ENCODE peak calls at places on chromosome 16, in seven cellular contexts. T is AG04450; I is coronary artery; M is dorsolateral prefrontal cortex; O is brain microvascular endothelial cell; A is aorta; L is CD4-positive, CD25-positive, alpha-beta regulatory T cell. D is an unnamed sample.

GRCh38 chr16:82368041-82368440 is 198.0 kb upstream of the MPHOSPH6 start:
- DNase-seq in L (no peak), T (no peak), A (no peak), I (no peak), O (peak), M (peak), D (peak)

GRCh38 chr16:50323335-50324011 is 45.3 kb downstream of the BRD7 start:
- DNase-seq in M (no peak), A (no peak), L (no peak), T (no peak), I (no peak), O (peak), D (no peak)

GRCh38 chr16:20952144-20952797 is 51.7 kb downstream of the LYRM1 start:
- DNase-seq in O (no peak), I (no peak), M (no peak), L (no peak), T (no peak), A (no peak), D (no peak)

GRCh38 chr16:68130520-68130919 is 45.4 kb downstream of the NFATC3 start:
- DNase-seq in A (no peak), M (no peak), L (no peak), O (no peak), I (no peak), T (no peak), D (no peak)

GRCh38 chr16:83994087-83994486 is 26.0 kb downstream of the NECAB2 start:
- DNase-seq in T (peak), A (no peak), I (no peak), L (no peak), O (peak), M (no peak), D (peak)

GRCh38 chr16:69286941-69287713 is 24.0 kb upstream of the VPS4A start:
- DNase-seq in M (no peak), T (peak), L (peak), A (peak), O (peak), I (peak), D (peak)

GRCh38 chr16:24781256-24781655 is 51.8 kb downstream of the TNRC6A start:
- DNase-seq in A (no peak), I (no peak), L (no peak), O (no peak), M (no peak), T (no peak), D (no peak)

GRCh38 chr16:15966420-15967222 is 17.2 kb downstream of the ABCC1 start:
- DNase-seq in A (no peak), T (peak), O (peak), M (no peak), I (no peak), L (no peak), D (no peak)

GRCh38 chr16:3578610-3579551 is 1.7 kb upstream of the NLRC3 start:
- DNase-seq in M (no peak), O (no peak), A (no peak), T (no peak), L (peak), I (no peak), D (peak)

GRCh38 chr16:81833751-81834150 is 54.7 kb downstream of the PLCG2 start:
- DNase-seq in L (no peak), M (no peak), A (no peak), I (no peak), O (no peak), T (no peak), D (no peak)

GRCh38 chr16:21554795-21555585 is 44.4 kb upstream of the METTL9 start:
- DNase-seq in I (peak), L (peak), T (peak), A (peak), O (peak), M (peak), D (peak)

GRCh38 chr16:50275428-50276127 is 9.2 kb downstream of the ADCY7 start:
- DNase-seq in T (no peak), M (no peak), O (no peak), A (peak), L (no peak), I (no peak), D (no peak)

GRCh38 chr16:8872071-8872470 is 3.3 kb upstream of the CARHSP1 start:
- DNase-seq in M (no peak), T (no peak), A (no peak), I (no peak), O (no peak), L (no peak), D (no peak)

GRCh38 chr16:7772722-7773121 is 440.1 kb downstream of the RBFOX1 start:
- DNase-seq in O (no peak), I (no peak), T (no peak), M (no peak), L (no peak), A (no peak), D (no peak)

GRCh38 chr16:16062023-16062932 is 112.9 kb downstream of the ABCC1 start:
- DNase-seq in I (no peak), A (no peak), O (no peak), L (no peak), M (no peak), T (no peak), D (peak)

GRCh38 chr16:49635009-49635350 is 220.9 kb downstream of the ZNF423 start:
- DNase-seq in O (no peak), A (no peak), I (no peak), T (no peak), M (no peak), L (no peak), D (peak)

GRCh38 chr16:25177831-25178688 is 38.7 kb upstream of the AQP8 start:
- DNase-seq in M (no peak), L (no peak), T (no peak), A (no peak), O (no peak), I (no peak), D (no peak)

GRCh38 chr16:30033270-30033669 is 2.2 kb upstream of the TLCD3B start:
- DNase-seq in A (no peak), L (no peak), T (no peak), M (no peak), I (no peak), O (no peak), D (no peak)

GRCh38 chr16:16073884-16074781 is 124.7 kb downstream of the ABCC1 start:
- DNase-seq in A (no peak), I (no peak), L (no peak), O (peak), T (peak), M (no peak), D (no peak)

GRCh38 chr16:11205754-11206459 is 50.1 kb downstream of the SOCS1 start:
- DNase-seq in A (no peak), M (no peak), T (no peak), O (no peak), L (no peak), I (no peak), D (no peak)

GRCh38 chr16:73956592-73957495 is 339.8 kb upstream of the PSMD7 start:
- DNase-seq in M (peak), L (no peak), A (no peak), I (no peak), T (peak), O (peak), D (peak)

GRCh38 chr16:53821487-53821886 is 117.5 kb downstream of the FTO start:
- DNase-seq in M (no peak), L (no peak), T (no peak), O (no peak), I (no peak), A (no peak), D (no peak)

GRCh38 chr16:67930678-67931211 is 917 bp downstream of the CTRL start:
- DNase-seq in M (no peak), O (no peak), I (no peak), L (no peak), T (no peak), A (no peak), D (no peak)

GRCh38 chr16:24526701-24527470 is 12.5 kb upstream of the RBBP6 start:
- DNase-seq in M (no peak), L (no peak), T (no peak), O (no peak), I (no peak), A (no peak), D (no peak)

GRCh38 chr16:5615868-5616642 is 518.5 kb upstream of the EEF2KMT start:
- DNase-seq in M (peak), T (no peak), I (peak), O (no peak), L (no peak), A (peak), D (peak)

GRCh38 chr16:67481561-67482259 is 753 bp upstream of the ATP6V0D1 start:
- DNase-seq in T (no peak), A (no peak), I (no peak), M (peak), L (peak), O (no peak), D (peak)

GRCh38 chr16:80466024-80466986 is 74.5 kb upstream of the DYNLRB2 start:
- DNase-seq in I (no peak), T (no peak), M (peak), A (peak), O (peak), L (peak), D (peak)

GRCh38 chr16:67311607-67312449 is 14.7 kb downstream of the KCTD19 start:
- DNase-seq in M (no peak), A (no peak), I (no peak), L (no peak), O (peak), T (peak), D (peak)

GRCh38 chr16:78684040-78684611 is 584.7 kb downstream of the WWOX start:
- DNase-seq in I (peak), A (peak), T (no peak), L (no peak), O (peak), M (no peak), D (no peak)

GRCh38 chr16:74573622-74574021 is 33.3 kb downstream of the GLG1 start:
- DNase-seq in A (no peak), I (no peak), T (no peak), O (no peak), M (no peak), L (no peak), D (no peak)

DNA sequence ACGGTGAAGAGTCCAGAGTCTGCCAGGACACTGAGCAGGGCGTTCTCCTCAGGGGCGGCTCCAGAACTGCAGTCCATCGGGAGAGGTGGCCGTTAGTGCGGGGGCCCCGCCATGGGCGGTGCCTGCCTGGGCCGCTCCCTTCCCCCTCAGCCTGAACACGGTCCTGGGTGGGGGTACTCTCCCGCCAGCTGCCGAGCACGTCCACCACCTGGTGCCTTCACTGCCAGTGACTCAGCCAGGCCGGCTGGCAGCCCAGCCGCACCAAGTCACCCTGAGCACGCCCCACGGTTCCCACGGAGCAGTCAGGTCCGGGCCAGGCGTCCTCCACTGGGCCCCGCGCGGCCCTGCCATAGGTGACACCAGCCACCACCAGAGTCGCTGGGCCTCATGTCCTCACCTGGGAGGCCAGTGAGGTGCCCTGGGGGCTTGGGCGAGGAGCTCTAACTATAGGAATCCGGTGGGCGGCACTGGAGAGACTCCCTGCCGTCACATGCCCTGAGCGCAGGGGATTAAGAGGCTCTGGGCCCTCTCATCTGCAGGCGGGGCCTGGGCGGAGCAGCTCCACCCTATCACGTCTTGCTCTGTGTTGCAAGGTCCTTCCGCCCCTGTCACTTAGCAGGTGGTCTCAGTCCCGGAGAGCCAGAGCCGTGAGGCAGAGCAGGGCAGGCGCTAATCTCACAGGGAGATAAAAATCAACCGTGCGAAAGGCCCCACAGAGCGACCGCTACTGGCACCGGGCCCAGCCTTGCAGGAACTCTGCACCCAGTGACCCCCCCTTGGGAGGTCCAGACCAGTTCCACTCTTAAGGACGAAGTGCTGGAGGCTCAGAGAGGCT is 14.3 kb downstream of the PIEZO1 start:
- DNase-seq in O (peak), L (no peak), T (peak), M (no peak), A (no peak), I (no peak), D (no peak)
- H3K4me3 ChIP-seq in O (peak), L (no peak), T (peak), M (no peak), A (no peak), I (no peak), D (no peak)

GRCh38 chr16:86740298-86740697 is 161.9 kb downstream of the FOXL1 start:
- DNase-seq in I (no peak), L (no peak), T (no peak), M (no peak), O (no peak), A (peak), D (no peak)
- H3K4me3 ChIP-seq in I (peak), L (no peak), T (no peak), M (no peak), O (no peak), A (no peak), D (no peak)

GRCh38 chr16:12773216-12773615 is 30.5 kb downstream of the CPPED1 start:
- DNase-seq in O (peak), A (no peak), M (no peak), T (no peak), I (no peak), L (no peak), D (no peak)
- H3K4me3 ChIP-seq in O (no peak), A (no peak), M (no peak), T (no peak), I (no peak), L (no peak), D (no peak)

GRCh38 chr16:31063843-31064611 is 10.0 kb downstream of the ZNF668 start:
- DNase-seq in O (no peak), A (no peak), M (no peak), I (no peak), L (no peak), T (no peak), D (peak)
- H3K4me3 ChIP-seq in O (no peak), A (no peak), M (no peak), I (no peak), L (no peak), T (no peak), D (peak)

DNA sequence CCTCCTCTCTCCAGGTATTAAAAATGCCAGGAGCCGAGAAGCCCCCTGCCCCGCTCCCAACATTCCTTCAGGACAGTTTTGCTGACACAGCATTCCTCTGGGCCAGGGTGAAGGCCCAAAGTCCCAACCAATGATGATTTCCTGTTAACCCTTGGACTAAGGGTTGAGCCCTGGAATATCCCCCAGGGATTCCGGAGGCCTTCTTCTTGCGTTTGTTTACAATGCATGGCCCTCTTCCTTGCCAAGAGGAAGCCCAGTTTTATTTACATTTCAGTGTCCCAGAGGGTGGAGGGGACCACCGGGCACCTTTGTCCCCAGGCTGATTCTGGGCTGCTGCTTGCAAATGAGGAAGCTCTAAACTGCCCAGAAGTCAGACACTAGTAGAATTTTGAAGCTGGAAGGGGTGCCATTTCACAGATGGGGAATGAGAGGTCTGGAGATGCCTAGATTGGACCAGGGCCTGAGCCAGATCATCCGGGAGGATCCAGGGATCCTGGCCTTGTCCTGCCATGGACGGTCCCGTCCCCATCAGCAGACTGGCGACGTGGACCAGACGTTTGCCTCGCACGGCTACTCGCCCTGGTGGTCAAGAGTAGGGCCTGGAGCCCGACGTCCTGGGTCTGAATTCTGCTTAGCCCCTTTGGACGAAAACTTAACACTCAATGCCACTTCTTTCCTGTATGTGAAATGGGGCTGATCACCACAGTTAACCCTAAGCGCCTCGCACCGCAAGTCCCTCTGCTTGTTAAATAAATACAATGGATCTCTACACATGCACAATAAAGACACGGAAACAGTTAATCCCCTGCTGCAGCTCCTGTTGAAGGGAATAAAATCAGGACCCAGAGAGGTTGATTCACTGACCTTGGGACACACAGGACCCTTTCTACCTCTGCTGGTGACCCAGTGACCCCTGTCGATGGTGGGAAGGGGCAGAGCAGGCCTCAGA is 55.6 kb upstream of the CIBAR2 start:
- DNase-seq in T (no peak), O (no peak), I (no peak), M (no peak), L (no peak), A (no peak), D (no peak)
- H3K4me3 ChIP-seq in T (peak), O (no peak), I (no peak), M (no peak), L (no peak), A (no peak), D (no peak)

GRCh38 chr16:48115299-48115698 is 40.5 kb downstream of the ABCC12 start:
- DNase-seq in A (no peak), T (no peak), M (no peak), O (no peak), L (no peak), I (no peak), D (no peak)

GRCh38 chr16:48117217-48118105 is 38.3 kb downstream of the ABCC12 start:
- DNase-seq in M (peak), L (peak), A (no peak), I (no peak), T (no peak), O (peak), D (peak)

GRCh38 chr16:48123104-48123788 is 32.5 kb downstream of the ABCC12 start:
- DNase-seq in M (peak), I (no peak), L (no peak), T (peak), O (peak), A (no peak), D (no peak)

GRCh38 chr16:48121276-48121675 is 34.5 kb downstream of the ABCC12 start:
- DNase-seq in O (no peak), I (no peak), A (no peak), M (no peak), T (no peak), L (no peak), D (no peak)

GRCh38 chr16:48118841-48119240 is 37.0 kb downstream of the ABCC12 start:
- DNase-seq in L (no peak), A (no peak), O (no peak), I (no peak), T (no peak), M (no peak), D (no peak)
- H3K4me3 ChIP-seq in L (no peak), A (no peak), O (no peak), I (no peak), T (no peak), M (no peak), D (no peak)

DNA sequence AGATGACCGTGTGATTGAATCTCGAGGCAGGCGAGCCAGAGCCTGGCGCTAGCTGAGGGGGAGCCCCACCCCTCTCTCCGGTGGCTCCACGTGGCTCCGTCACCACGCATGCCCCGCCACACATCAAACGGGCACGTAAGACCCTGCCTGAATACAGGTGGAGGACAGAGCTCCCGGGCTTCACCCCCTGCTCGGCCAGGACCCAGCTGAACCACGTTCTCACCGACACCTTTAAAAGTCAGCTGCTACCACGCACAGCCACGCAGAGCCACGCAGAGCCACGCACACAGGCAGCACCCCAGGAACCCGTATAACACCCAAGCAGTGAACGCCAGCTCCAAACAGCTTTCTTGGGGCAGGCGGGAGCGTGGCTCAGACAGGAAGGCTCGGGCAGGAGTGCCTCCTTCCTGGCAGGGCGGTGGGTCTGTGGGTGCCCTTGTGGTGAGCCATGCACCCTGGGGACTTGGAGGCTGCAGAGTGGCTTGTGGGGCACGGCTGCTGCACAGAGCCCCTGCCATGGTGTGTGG is 4.4 kb downstream of the TMEM204 start:
- DNase-seq in L (no peak), M (no peak), I (no peak), T (no peak), O (no peak), A (no peak), D (peak)
- H3K4me3 ChIP-seq in L (no peak), M (no peak), I (peak), T (no peak), O (no peak), A (no peak), D (no peak)

GRCh38 chr16:58022601-58023371 is 2.8 kb upstream of the MMP15 start:
- DNase-seq in O (peak), I (no peak), T (no peak), M (peak), A (peak), L (no peak), D (no peak)

GRCh38 chr16:58024673-58025350 is 742 bp upstream of the MMP15 start:
- DNase-seq in L (no peak), T (no peak), I (no peak), M (no peak), A (peak), O (no peak), D (no peak)

GRCh38 chr16:58025351-58026138 is at the start of gene MMP15:
- DNase-seq in T (no peak), A (peak), I (no peak), O (peak), L (peak), M (no peak), D (peak)

GRCh38 chr16:58026139-58026704 is 668 bp downstream of the MMP15 start:
- DNase-seq in O (peak), A (peak), I (no peak), T (no peak), L (no peak), M (no peak), D (no peak)

GRCh38 chr16:58024347-58024672 is 1.2 kb upstream of the MMP15 start:
- DNase-seq in T (no peak), O (no peak), I (no peak), M (no peak), A (no peak), L (no peak), D (no peak)
- H3K4me3 ChIP-seq in T (no peak), O (no peak), I (peak), M (no peak), A (no peak), L (peak), D (no peak)

D was measured in Jurkat, Clone E6-1.